ENCODE peak calls at places on chromosomes 7 and 10, in four cellular contexts. Z is cardiac muscle cell, D is fibroblast of pulmonary artery, G is A549. K is an unnamed sample.

GRCh38 chr10:124661661-124662180 is 82.5 kb downstream of the FAM53B start:
- DNase-seq in Z (no peak), D (no peak), G (no peak), K (no peak)

GRCh38 chr10:25304606-25305005 is 129.8 kb downstream of the GPR158 start:
- DNase-seq in Z (peak), D (peak), G (no peak), K (no peak)

GRCh38 chr7:127976056-127976455 is 55.2 kb downstream of the LRRC4 start:
- DNase-seq in Z (peak), D (peak), G (no peak), K (no peak)

GRCh38 chr7:30933124-30933893 is 21.7 kb downstream of the AQP1 start:
- DNase-seq in Z (no peak), D (no peak), G (no peak), K (no peak)

GRCh38 chr7:128923411-128923800 is 12.9 kb upstream of the KCP start:
- DNase-seq in Z (no peak), D (no peak), G (no peak), K (no peak)

GRCh38 chr7:17123020-17123419 is 175.4 kb upstream of the AHR start:
- DNase-seq in Z (peak), D (peak), G (peak), K (peak)

GRCh38 chr10:118047363-118047719 is 600 bp upstream of the RAB11FIP2 start:
- DNase-seq in Z (no peak), D (no peak), G (no peak), K (no peak)

GRCh38 chr10:79444243-79445119 is 943 bp downstream of the ZCCHC24 start:
- DNase-seq in Z (peak), D (peak), G (peak), K (peak)

GRCh38 chr7:140506788-140507464 is 27.6 kb upstream of the MKRN1 start:
- DNase-seq in Z (peak), D (peak), G (peak), K (peak)

GRCh38 chr10:86857097-86857825 is 100.2 kb downstream of the MMRN2 start:
- DNase-seq in Z (peak), D (peak), G (no peak), K (peak)

GRCh38 chr7:131010714-131011436 is 276.9 kb upstream of the KLF14 start:
- DNase-seq in Z (peak), D (peak), G (peak), K (peak)

GRCh38 chr10:120285408-120285807 is 171.6 kb upstream of the PLPP4 start:
- DNase-seq in Z (no peak), D (no peak), G (no peak), K (no peak)

DNA sequence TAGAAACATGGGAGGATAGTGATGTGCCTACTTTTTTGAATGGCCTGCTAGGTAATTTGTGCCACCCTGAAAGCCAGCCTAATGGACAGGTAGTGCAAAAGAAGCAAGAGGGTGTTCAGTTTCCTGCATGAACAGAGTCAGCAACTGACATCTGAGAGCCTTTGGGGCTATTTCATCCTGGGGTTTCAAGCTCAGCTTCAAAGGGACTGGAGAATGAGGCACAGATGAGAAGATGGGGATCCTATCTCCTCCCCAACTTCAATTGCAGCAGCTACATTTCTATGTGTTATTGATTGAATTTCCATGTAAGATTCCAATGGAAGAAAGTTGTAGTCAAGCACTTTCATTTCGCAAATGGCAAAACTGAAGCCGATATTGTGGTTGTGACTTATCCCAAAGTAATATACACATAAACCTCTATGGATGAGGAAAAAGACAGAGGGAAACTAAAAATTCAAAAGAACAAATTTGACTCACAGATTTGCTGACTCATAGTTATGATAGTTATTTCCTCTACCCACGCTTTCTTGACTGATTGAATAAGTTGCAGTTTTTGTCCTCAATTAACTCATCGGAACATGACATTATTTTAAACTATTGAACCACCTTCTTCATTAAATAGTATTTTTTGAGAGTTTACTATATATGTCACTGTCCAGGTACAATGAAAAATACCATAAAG is 42.6 kb upstream of the NRP1 start:
- DNase-seq in Z (peak), D (peak), G (peak), K (peak)
- H3K4me3 ChIP-seq in Z (no peak), D (no peak), G (no peak), K (peak)

GRCh38 chr10:72834183-72834825 is 59.2 kb upstream of the OIT3 start:
- DNase-seq in Z (peak), D (peak), G (peak), K (peak)

GRCh38 chr10:72832701-72833100 is 60.8 kb upstream of the OIT3 start:
- DNase-seq in Z (peak), D (peak), G (no peak), K (no peak)

GRCh38 chr10:72828294-72828693 is 65.2 kb upstream of the OIT3 start:
- DNase-seq in Z (no peak), D (no peak), G (no peak), K (no peak)

GRCh38 chr10:72831696-72832355 is 61.7 kb upstream of the OIT3 start:
- DNase-seq in Z (peak), D (peak), G (no peak), K (no peak)

GRCh38 chr10:72830625-72831024 is 62.9 kb upstream of the OIT3 start:
- DNase-seq in Z (no peak), D (no peak), G (no peak), K (no peak)
- H3K4me3 ChIP-seq in Z (no peak), D (no peak), G (no peak), K (no peak)

GRCh38 chr10:3835770-3836169 is 50.8 kb upstream of the KLF6 start:
- DNase-seq in Z (no peak), D (peak), G (no peak), K (no peak)
- H3K4me3 ChIP-seq in Z (no peak), D (no peak), G (no peak), K (no peak)

GRCh38 chr10:11740907-11741306 is 1.3 kb upstream of the ECHDC3 start:
- DNase-seq in Z (no peak), D (no peak), G (no peak), K (no peak)
- H3K4me3 ChIP-seq in Z (no peak), D (no peak), G (no peak), K (no peak)

GRCh38 chr7:65268782-65269149 is 104.9 kb upstream of the ZNF92 start:
- DNase-seq in Z (no peak), D (no peak), G (no peak), K (no peak)
- H3K4me3 ChIP-seq in Z (no peak), D (no peak), G (peak), K (no peak)

DNA sequence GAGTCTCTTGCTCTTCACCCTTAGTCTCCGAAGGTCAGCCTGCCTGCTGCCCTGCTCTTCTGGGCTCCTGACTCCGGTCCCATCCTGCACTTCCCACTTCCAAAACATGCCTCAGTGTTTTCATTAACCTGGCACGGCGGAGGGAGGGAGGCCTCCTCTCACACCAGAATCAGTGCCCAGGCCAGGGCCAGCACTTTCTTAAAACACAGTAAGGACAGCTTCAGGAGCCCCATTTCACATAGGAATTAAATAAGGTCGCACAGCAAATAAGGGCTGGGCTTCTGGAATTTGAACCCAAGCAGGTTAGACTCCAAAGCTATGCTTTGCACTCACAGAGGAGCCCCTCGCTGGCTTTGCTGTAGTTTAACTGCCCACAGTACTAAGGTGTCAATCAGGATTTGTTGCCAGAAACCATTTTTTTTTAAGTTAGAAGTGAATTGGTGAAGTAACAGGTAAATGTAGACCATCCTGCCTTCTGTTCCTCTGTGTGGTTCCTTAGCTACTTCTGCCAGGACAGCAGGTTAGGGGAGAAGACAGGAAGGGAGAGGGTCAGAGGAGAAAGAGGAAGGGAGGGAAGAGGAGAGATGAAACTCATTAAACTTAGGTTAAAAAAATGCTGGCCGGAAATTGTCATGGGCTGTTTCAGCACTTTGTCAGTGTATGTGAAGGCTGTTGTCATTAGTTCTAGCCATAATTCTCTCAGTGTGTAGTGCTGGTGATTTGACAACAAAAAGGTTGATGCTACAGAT is 1.1 kb downstream of the RASSF4 start:
- DNase-seq in Z (no peak), D (no peak), G (no peak), K (no peak)
- H3K4me3 ChIP-seq in Z (peak), D (peak), G (no peak), K (peak)

GRCh38 chr7:142603870-142604448 is 145.3 kb upstream of the PRSS1 start:
- DNase-seq in Z (peak), D (peak), G (peak), K (peak)
- H3K4me3 ChIP-seq in Z (no peak), D (peak), G (no peak), K (peak)

GRCh38 chr10:74598891-74599566 is 227.4 kb upstream of the KAT6B start:
- DNase-seq in Z (peak), D (peak), G (no peak), K (peak)
- H3K4me3 ChIP-seq in Z (no peak), D (peak), G (no peak), K (peak)

DNA sequence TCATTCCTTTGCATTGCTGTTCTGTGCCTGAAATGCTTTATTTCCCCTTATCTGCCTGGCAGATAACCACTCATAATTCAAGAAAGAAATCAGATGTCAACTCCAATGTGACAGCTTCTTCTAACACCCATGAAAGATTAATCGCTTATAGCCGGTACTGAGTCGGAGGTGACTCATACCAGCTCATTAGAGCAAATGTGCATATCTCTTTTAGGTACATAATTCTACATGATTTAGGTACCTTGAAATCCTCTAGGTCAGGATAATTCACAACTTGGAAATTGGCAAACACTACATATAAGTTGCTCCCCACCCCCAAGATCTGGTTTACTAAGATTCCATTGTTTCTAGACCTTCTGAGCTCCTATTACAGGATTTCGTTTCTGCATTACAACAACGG is 554.4 kb upstream of the SORCS1 start:
- DNase-seq in Z (no peak), D (no peak), G (no peak), K (no peak)
- H3K4me3 ChIP-seq in Z (no peak), D (no peak), G (no peak), K (no peak)

K was measured in foreskin fibroblast.